ENCODE peak calls at places on chromosomes 13 and 19, in eight cellular contexts. One of them, this sample, is unnamed.

GRCh38 chr19:55206664-55207500 is 2.4 kb downstream of the PTPRH start:
- DNase-seq in OCI-LY7: no peak
- DNase-seq in hepatocyte: peak; percentile 96
- DNase-seq in GM23248: peak; percentile 96
- DNase-seq in pancreas: peak; percentile 91
- DNase-seq in CD4-positive, alpha-beta memory T cell: no peak
- DNase-seq in naive thymus-derived CD4-positive, alpha-beta T cell: no peak
- DNase-seq in CD4-positive, CD25-positive, alpha-beta regulatory T cell: peak; percentile 25
- DNase-seq in this sample: peak; percentile 91

GRCh38 chr13:21986602-21987001 is 315.7 kb downstream of the FGF9 start:
- DNase-seq in hepatocyte: peak; percentile 22
- DNase-seq in GM23248: peak; percentile 20
- DNase-seq in pancreas: peak; percentile 44
- DNase-seq in CD4-positive, alpha-beta memory T cell: no peak
- DNase-seq in CD4-positive, CD25-positive, alpha-beta regulatory T cell: no peak
- DNase-seq in naive thymus-derived CD4-positive, alpha-beta T cell: no peak
- DNase-seq in OCI-LY7: no peak
- DNase-seq in this sample: peak; percentile 73

GRCh38 chr19:50167314-50167721 is 4.2 kb upstream of the IZUMO2 start:
- DNase-seq in GM23248: no peak
- DNase-seq in pancreas: peak; percentile 26
- DNase-seq in CD4-positive, alpha-beta memory T cell: no peak
- DNase-seq in hepatocyte: no peak
- DNase-seq in CD4-positive, CD25-positive, alpha-beta regulatory T cell: no peak
- DNase-seq in OCI-LY7: no peak
- DNase-seq in naive thymus-derived CD4-positive, alpha-beta T cell: no peak
- DNase-seq in this sample: no peak

GRCh38 chr19:20453424-20453938 is 112.1 kb downstream of the ZNF737 start:
- DNase-seq in CD4-positive, alpha-beta memory T cell: peak; percentile 33
- DNase-seq in naive thymus-derived CD4-positive, alpha-beta T cell: no peak
- DNase-seq in GM23248: no peak
- DNase-seq in OCI-LY7: no peak
- DNase-seq in pancreas: no peak
- DNase-seq in CD4-positive, CD25-positive, alpha-beta regulatory T cell: peak; percentile 0
- DNase-seq in hepatocyte: no peak
- DNase-seq in this sample: no peak

GRCh38 chr13:98892821-98893220 is 85.0 kb downstream of the DOCK9 start:
- DNase-seq in CD4-positive, CD25-positive, alpha-beta regulatory T cell: no peak
- DNase-seq in GM23248: no peak
- DNase-seq in pancreas: no peak
- DNase-seq in hepatocyte: no peak
- DNase-seq in OCI-LY7: peak; percentile 18
- DNase-seq in naive thymus-derived CD4-positive, alpha-beta T cell: no peak
- DNase-seq in CD4-positive, alpha-beta memory T cell: no peak
- DNase-seq in this sample: no peak

GRCh38 chr19:52992109-52993004 is 21.4 kb upstream of the ERVV-1 start:
- DNase-seq in naive thymus-derived CD4-positive, alpha-beta T cell: no peak
- DNase-seq in OCI-LY7: no peak
- DNase-seq in CD4-positive, CD25-positive, alpha-beta regulatory T cell: no peak
- DNase-seq in GM23248: peak; percentile 24
- DNase-seq in CD4-positive, alpha-beta memory T cell: peak; percentile 41
- DNase-seq in pancreas: peak; percentile 20
- DNase-seq in hepatocyte: peak; percentile 30
- DNase-seq in this sample: no peak

GRCh38 chr13:61170791-61171330 is 244.8 kb downstream of the PCDH20 start:
- DNase-seq in pancreas: no peak
- DNase-seq in CD4-positive, CD25-positive, alpha-beta regulatory T cell: no peak
- DNase-seq in naive thymus-derived CD4-positive, alpha-beta T cell: no peak
- DNase-seq in OCI-LY7: no peak
- DNase-seq in CD4-positive, alpha-beta memory T cell: no peak
- DNase-seq in GM23248: no peak
- DNase-seq in hepatocyte: no peak
- DNase-seq in this sample: no peak

GRCh38 chr19:2428027-2428690 is 773 bp upstream of the TIMM13 start:
- DNase-seq in CD4-positive, CD25-positive, alpha-beta regulatory T cell: no peak
- DNase-seq in pancreas: no peak
- DNase-seq in GM23248: peak; percentile 72
- DNase-seq in CD4-positive, alpha-beta memory T cell: no peak
- DNase-seq in OCI-LY7: no peak
- DNase-seq in hepatocyte: no peak
- DNase-seq in naive thymus-derived CD4-positive, alpha-beta T cell: no peak
- DNase-seq in this sample: no peak

GRCh38 chr19:13138171-13138915 is 11.8 kb downstream of the STX10 start:
- DNase-seq in GM23248: no peak
- DNase-seq in CD4-positive, CD25-positive, alpha-beta regulatory T cell: no peak
- DNase-seq in pancreas: no peak
- DNase-seq in hepatocyte: no peak
- DNase-seq in naive thymus-derived CD4-positive, alpha-beta T cell: no peak
- DNase-seq in OCI-LY7: no peak
- DNase-seq in CD4-positive, alpha-beta memory T cell: no peak
- DNase-seq in this sample: no peak

GRCh38 chr19:13138916-13139198 is 11.3 kb downstream of the STX10 start:
- DNase-seq in OCI-LY7: no peak
- DNase-seq in naive thymus-derived CD4-positive, alpha-beta T cell: no peak
- DNase-seq in CD4-positive, alpha-beta memory T cell: no peak
- DNase-seq in pancreas: no peak
- DNase-seq in CD4-positive, CD25-positive, alpha-beta regulatory T cell: no peak
- DNase-seq in GM23248: no peak
- DNase-seq in hepatocyte: no peak
- DNase-seq in this sample: no peak

GRCh38 chr19:13137290-13137794 is 12.8 kb downstream of the STX10 start:
- DNase-seq in pancreas: no peak
- DNase-seq in CD4-positive, alpha-beta memory T cell: no peak
- DNase-seq in naive thymus-derived CD4-positive, alpha-beta T cell: no peak
- DNase-seq in OCI-LY7: no peak
- DNase-seq in hepatocyte: no peak
- DNase-seq in CD4-positive, CD25-positive, alpha-beta regulatory T cell: no peak
- DNase-seq in GM23248: no peak
- DNase-seq in this sample: no peak

GRCh38 chr19:13143135-13143534 is 7.0 kb downstream of the STX10 start:
- DNase-seq in hepatocyte: no peak
- DNase-seq in pancreas: no peak
- DNase-seq in naive thymus-derived CD4-positive, alpha-beta T cell: no peak
- DNase-seq in CD4-positive, alpha-beta memory T cell: no peak
- DNase-seq in GM23248: peak; percentile 73
- DNase-seq in CD4-positive, CD25-positive, alpha-beta regulatory T cell: no peak
- DNase-seq in OCI-LY7: no peak
- DNase-seq in this sample: no peak

DNA sequence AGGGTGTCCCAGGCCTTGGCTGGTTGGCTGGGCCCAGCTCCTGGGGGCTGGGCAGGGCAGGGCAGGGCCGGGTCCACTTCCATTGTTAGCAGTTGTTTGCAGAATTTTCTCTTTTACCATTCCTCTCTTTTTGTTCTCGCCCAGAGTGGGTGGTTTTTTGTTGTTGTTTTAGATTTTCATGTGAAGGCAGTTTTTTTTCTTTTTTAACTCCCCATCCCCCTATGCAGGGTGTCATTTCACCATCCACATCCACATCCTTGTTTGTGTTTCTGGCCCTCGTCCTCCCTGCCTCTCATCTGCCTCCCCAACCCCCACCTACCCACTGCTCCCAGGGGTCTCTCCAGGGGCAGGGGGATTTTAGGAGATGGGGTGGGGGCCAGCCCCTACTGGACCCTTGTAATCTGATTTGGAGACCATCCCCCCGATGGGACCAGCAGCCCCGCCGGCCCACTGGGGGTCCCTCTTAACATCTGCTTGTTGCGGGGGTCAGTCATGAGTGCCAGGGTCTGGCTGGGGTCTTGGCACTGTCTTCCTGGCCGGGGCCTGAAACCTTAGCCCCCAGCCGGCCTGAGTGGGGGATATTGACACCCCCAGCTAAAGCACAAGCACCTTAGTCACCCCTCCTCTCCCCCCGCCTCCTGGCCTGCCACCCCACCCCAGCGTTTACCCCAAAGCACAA is 10.4 kb downstream of the STX10 start:
- DNase-seq in OCI-LY7: no peak
- DNase-seq in pancreas: no peak
- DNase-seq in naive thymus-derived CD4-positive, alpha-beta T cell: no peak
- DNase-seq in hepatocyte: no peak
- DNase-seq in GM23248: no peak
- DNase-seq in CD4-positive, alpha-beta memory T cell: no peak
- DNase-seq in CD4-positive, CD25-positive, alpha-beta regulatory T cell: no peak
- DNase-seq in this sample: no peak
- H3K27ac ChIP-seq in OCI-LY7: no peak overlapping the region
- H3K27ac ChIP-seq in pancreas: no peak overlapping the region
- H3K27ac ChIP-seq in naive thymus-derived CD4-positive, alpha-beta T cell: no peak overlapping the region
- H3K27ac ChIP-seq in hepatocyte: no peak overlapping the region
- H3K27ac ChIP-seq in GM23248: no peak overlapping the region
- H3K27ac ChIP-seq in CD4-positive, alpha-beta memory T cell: no peak overlapping the region
- H3K27ac ChIP-seq in CD4-positive, CD25-positive, alpha-beta regulatory T cell: no peak overlapping the region
- H3K27ac ChIP-seq in this sample: no peak overlapping the region

GRCh38 chr19:3576696-3577443 is 4.1 kb downstream of the HMG20B start:
- DNase-seq in hepatocyte: peak; percentile 88
- DNase-seq in CD4-positive, alpha-beta memory T cell: no peak
- DNase-seq in OCI-LY7: no peak
- DNase-seq in GM23248: peak; percentile 90
- DNase-seq in naive thymus-derived CD4-positive, alpha-beta T cell: no peak
- DNase-seq in pancreas: peak; percentile 35
- DNase-seq in CD4-positive, CD25-positive, alpha-beta regulatory T cell: no peak
- DNase-seq in this sample: peak; percentile 86

GRCh38 chr19:3577741-3578344 is 5.1 kb downstream of the HMG20B start:
- DNase-seq in naive thymus-derived CD4-positive, alpha-beta T cell: no peak
- DNase-seq in OCI-LY7: no peak
- DNase-seq in CD4-positive, alpha-beta memory T cell: no peak
- DNase-seq in pancreas: peak; percentile 20
- DNase-seq in CD4-positive, CD25-positive, alpha-beta regulatory T cell: no peak
- DNase-seq in hepatocyte: no peak
- DNase-seq in GM23248: no peak
- DNase-seq in this sample: peak; percentile 56

GRCh38 chr19:3575260-3575741 is 2.6 kb downstream of the HMG20B start:
- DNase-seq in CD4-positive, alpha-beta memory T cell: no peak
- DNase-seq in OCI-LY7: no peak
- DNase-seq in naive thymus-derived CD4-positive, alpha-beta T cell: no peak
- DNase-seq in pancreas: peak; percentile 12
- DNase-seq in hepatocyte: no peak
- DNase-seq in GM23248: no peak
- DNase-seq in CD4-positive, CD25-positive, alpha-beta regulatory T cell: peak; percentile 29
- DNase-seq in this sample: no peak

GRCh38 chr19:3573858-3574637 is 1.3 kb downstream of the HMG20B start:
- DNase-seq in OCI-LY7: peak; percentile 99
- DNase-seq in CD4-positive, alpha-beta memory T cell: peak; percentile 88
- DNase-seq in naive thymus-derived CD4-positive, alpha-beta T cell: peak; percentile 67
- DNase-seq in GM23248: peak; percentile 99
- DNase-seq in CD4-positive, CD25-positive, alpha-beta regulatory T cell: peak; percentile 90
- DNase-seq in hepatocyte: peak; percentile 93
- DNase-seq in pancreas: peak; percentile 76
- DNase-seq in this sample: peak; percentile 95

DNA sequence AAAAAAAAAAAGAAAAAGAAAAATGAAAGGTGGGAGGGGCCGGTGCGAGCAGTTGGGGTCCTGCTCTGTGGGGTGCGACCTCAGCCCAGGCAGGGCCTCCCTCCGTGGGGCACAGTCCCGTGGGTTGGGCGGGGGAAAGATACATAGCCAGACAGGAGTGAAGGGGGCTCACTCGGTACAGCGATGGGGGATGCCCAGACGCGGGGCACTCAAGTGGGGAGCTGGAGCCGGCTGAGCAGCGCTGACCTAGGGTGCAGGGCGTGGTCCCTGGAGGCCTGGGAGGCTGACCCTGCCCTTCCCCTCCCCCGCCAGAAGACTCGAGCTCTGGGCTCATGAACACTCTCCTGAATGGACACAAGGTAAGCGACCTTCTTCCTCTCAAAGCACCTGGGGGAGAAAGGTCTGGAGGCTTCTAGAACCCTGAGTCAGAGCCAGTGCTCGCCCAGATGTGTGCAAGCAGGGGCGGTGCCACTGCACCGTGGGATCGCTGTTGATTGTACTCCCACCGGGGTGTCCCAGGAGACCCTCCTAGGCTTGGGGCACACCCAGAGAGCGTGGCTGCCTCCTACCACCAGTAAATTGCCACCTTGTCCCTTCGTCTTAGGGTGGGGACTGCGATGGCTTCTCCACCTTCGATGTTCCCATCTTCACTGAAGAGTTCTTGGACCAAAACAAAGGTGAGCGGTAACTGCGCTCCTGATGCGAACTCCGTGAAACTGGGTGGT is 3.4 kb downstream of the HMG20B start:
- DNase-seq in CD4-positive, CD25-positive, alpha-beta regulatory T cell: no peak
- DNase-seq in CD4-positive, alpha-beta memory T cell: no peak
- DNase-seq in hepatocyte: no peak
- DNase-seq in pancreas: peak; percentile 18
- DNase-seq in GM23248: no peak
- DNase-seq in OCI-LY7: no peak
- DNase-seq in naive thymus-derived CD4-positive, alpha-beta T cell: no peak
- DNase-seq in this sample: no peak
- H3K4me3 ChIP-seq in CD4-positive, CD25-positive, alpha-beta regulatory T cell: no peak overlapping the region
- H3K4me3 ChIP-seq in CD4-positive, alpha-beta memory T cell: no peak overlapping the region
- H3K4me3 ChIP-seq in hepatocyte: no peak overlapping the region
- H3K4me3 ChIP-seq in pancreas: no peak overlapping the region
- H3K4me3 ChIP-seq in GM23248: peak overlapping the region; percentile 52
- H3K4me3 ChIP-seq in OCI-LY7: no peak overlapping the region
- H3K4me3 ChIP-seq in naive thymus-derived CD4-positive, alpha-beta T cell: no peak overlapping the region
- H3K4me3 ChIP-seq in this sample: no peak overlapping the region

GRCh38 chr19:19427935-19428334 is 22.5 kb downstream of the GATAD2A start:
- DNase-seq in OCI-LY7: no peak
- DNase-seq in naive thymus-derived CD4-positive, alpha-beta T cell: no peak
- DNase-seq in CD4-positive, alpha-beta memory T cell: no peak
- DNase-seq in pancreas: no peak
- DNase-seq in CD4-positive, CD25-positive, alpha-beta regulatory T cell: no peak
- DNase-seq in GM23248: no peak
- DNase-seq in hepatocyte: no peak
- DNase-seq in this sample: no peak

GRCh38 chr19:19427302-19427701 is 21.8 kb downstream of the GATAD2A start:
- DNase-seq in OCI-LY7: no peak
- DNase-seq in naive thymus-derived CD4-positive, alpha-beta T cell: no peak
- DNase-seq in CD4-positive, CD25-positive, alpha-beta regulatory T cell: no peak
- DNase-seq in GM23248: no peak
- DNase-seq in CD4-positive, alpha-beta memory T cell: no peak
- DNase-seq in pancreas: no peak
- DNase-seq in hepatocyte: no peak
- DNase-seq in this sample: no peak

GRCh38 chr19:19426799-19427198 is 21.3 kb downstream of the GATAD2A start:
- DNase-seq in naive thymus-derived CD4-positive, alpha-beta T cell: no peak
- DNase-seq in pancreas: no peak
- DNase-seq in GM23248: no peak
- DNase-seq in hepatocyte: no peak
- DNase-seq in CD4-positive, CD25-positive, alpha-beta regulatory T cell: no peak
- DNase-seq in CD4-positive, alpha-beta memory T cell: no peak
- DNase-seq in OCI-LY7: no peak
- DNase-seq in this sample: no peak

GRCh38 chr19:19429361-19429760 is 23.9 kb downstream of the GATAD2A start:
- DNase-seq in CD4-positive, alpha-beta memory T cell: no peak
- DNase-seq in GM23248: no peak
- DNase-seq in OCI-LY7: no peak
- DNase-seq in CD4-positive, CD25-positive, alpha-beta regulatory T cell: no peak
- DNase-seq in hepatocyte: no peak
- DNase-seq in pancreas: no peak
- DNase-seq in naive thymus-derived CD4-positive, alpha-beta T cell: no peak
- DNase-seq in this sample: no peak

GRCh38 chr19:19428746-19429145 is 23.3 kb downstream of the GATAD2A start:
- DNase-seq in pancreas: no peak
- DNase-seq in CD4-positive, CD25-positive, alpha-beta regulatory T cell: no peak
- DNase-seq in GM23248: no peak
- DNase-seq in CD4-positive, alpha-beta memory T cell: no peak
- DNase-seq in naive thymus-derived CD4-positive, alpha-beta T cell: no peak
- DNase-seq in hepatocyte: no peak
- DNase-seq in OCI-LY7: no peak
- DNase-seq in this sample: no peak
- H3K4me1 ChIP-seq in pancreas: peaks cover 4% of the 10 kb centered on the region
- H3K4me1 ChIP-seq in CD4-positive, CD25-positive, alpha-beta regulatory T cell: peaks cover 48% of the 10 kb centered on the region
- H3K4me1 ChIP-seq in GM23248: peaks cover 1% of the 10 kb centered on the region
- H3K4me1 ChIP-seq in CD4-positive, alpha-beta memory T cell: peaks cover 82% of the 10 kb centered on the region
- H3K4me1 ChIP-seq in naive thymus-derived CD4-positive, alpha-beta T cell: peaks cover 38% of the 10 kb centered on the region
- H3K4me1 ChIP-seq in hepatocyte: no peaks in the 10 kb centered on the region
- H3K4me1 ChIP-seq in OCI-LY7: peaks cover 4% of the 10 kb centered on the region
- H3K4me1 ChIP-seq in this sample: no peaks in the 10 kb centered on the region

GRCh38 chr13:93309886-93310520 is 83.4 kb downstream of the GPC6 start:
- DNase-seq in naive thymus-derived CD4-positive, alpha-beta T cell: no peak
- DNase-seq in CD4-positive, alpha-beta memory T cell: no peak
- DNase-seq in OCI-LY7: no peak
- DNase-seq in pancreas: no peak
- DNase-seq in GM23248: peak; percentile 87
- DNase-seq in hepatocyte: peak; percentile 48
- DNase-seq in CD4-positive, CD25-positive, alpha-beta regulatory T cell: no peak
- DNase-seq in this sample: no peak
- H3K27ac ChIP-seq in naive thymus-derived CD4-positive, alpha-beta T cell: no peak overlapping the region
- H3K27ac ChIP-seq in CD4-positive, alpha-beta memory T cell: no peak overlapping the region
- H3K27ac ChIP-seq in OCI-LY7: no peak overlapping the region
- H3K27ac ChIP-seq in pancreas: no peak overlapping the region
- H3K27ac ChIP-seq in GM23248: peak overlapping the region; percentile 27
- H3K27ac ChIP-seq in hepatocyte: peak overlapping the region; percentile 13
- H3K27ac ChIP-seq in CD4-positive, CD25-positive, alpha-beta regulatory T cell: no peak overlapping the region
- H3K27ac ChIP-seq in this sample: no peak overlapping the region

This sample was measured in aorta.